ENCODE peak calls at places on chromosome 10, in five cellular contexts. One of them, this sample, is unnamed.

GRCh38 chr10:86968271-86968993 is at the start of gene ADIRF:
- DNase-seq in amniotic stem cell: no peak
- DNase-seq in stimulated activated CD4-positive, alpha-beta T cell treated with anti-CD3 and anti-CD28 coated beads, Interleukin-12 subunit alpha, Interleukin-12 subunit beta, amount 100 ng/mL, for 4 hours: no peak
- DNase-seq in NCI-H1417: no peak
- DNase-seq in naive B cell: no peak
- DNase-seq in this sample: peak; percentile 19

GRCh38 chr10:17835688-17836087 is 26.5 kb downstream of the MRC1 start:
- DNase-seq in amniotic stem cell: peak; percentile 68
- DNase-seq in stimulated activated CD4-positive, alpha-beta T cell treated with anti-CD3 and anti-CD28 coated beads, Interleukin-12 subunit alpha, Interleukin-12 subunit beta, amount 100 ng/mL, for 4 hours: no peak
- DNase-seq in NCI-H1417: no peak
- DNase-seq in naive B cell: no peak
- DNase-seq in this sample: no peak

GRCh38 chr10:11145498-11145855 is 127.8 kb downstream of the CELF2 start:
- DNase-seq in amniotic stem cell: no peak
- DNase-seq in stimulated activated CD4-positive, alpha-beta T cell treated with anti-CD3 and anti-CD28 coated beads, Interleukin-12 subunit alpha, Interleukin-12 subunit beta, amount 100 ng/mL, for 4 hours: peak; percentile 38
- DNase-seq in NCI-H1417: no peak
- DNase-seq in naive B cell: peak; percentile 54
- DNase-seq in this sample: peak; percentile 48

GRCh38 chr10:18542832-18543231 is 108.6 kb downstream of the NSUN6 start:
- DNase-seq in amniotic stem cell: no peak
- DNase-seq in stimulated activated CD4-positive, alpha-beta T cell treated with anti-CD3 and anti-CD28 coated beads, Interleukin-12 subunit alpha, Interleukin-12 subunit beta, amount 100 ng/mL, for 4 hours: no peak
- DNase-seq in NCI-H1417: no peak
- DNase-seq in naive B cell: no peak
- DNase-seq in this sample: no peak

GRCh38 chr10:112229096-112229495 is 45.5 kb upstream of the GPAM start:
- DNase-seq in amniotic stem cell: no peak
- DNase-seq in stimulated activated CD4-positive, alpha-beta T cell treated with anti-CD3 and anti-CD28 coated beads, Interleukin-12 subunit alpha, Interleukin-12 subunit beta, amount 100 ng/mL, for 4 hours: no peak
- DNase-seq in NCI-H1417: no peak
- DNase-seq in naive B cell: no peak
- DNase-seq in this sample: no peak

GRCh38 chr10:34780818-34781380 is 34.2 kb downstream of the PARD3 start:
- DNase-seq in amniotic stem cell: no peak
- DNase-seq in stimulated activated CD4-positive, alpha-beta T cell treated with anti-CD3 and anti-CD28 coated beads, Interleukin-12 subunit alpha, Interleukin-12 subunit beta, amount 100 ng/mL, for 4 hours: no peak
- DNase-seq in NCI-H1417: no peak
- DNase-seq in naive B cell: no peak
- DNase-seq in this sample: peak; percentile 52

GRCh38 chr10:124722812-124723783 is 21.1 kb downstream of the FAM53B start:
- DNase-seq in amniotic stem cell: no peak
- DNase-seq in stimulated activated CD4-positive, alpha-beta T cell treated with anti-CD3 and anti-CD28 coated beads, Interleukin-12 subunit alpha, Interleukin-12 subunit beta, amount 100 ng/mL, for 4 hours: no peak
- DNase-seq in NCI-H1417: no peak
- DNase-seq in naive B cell: peak; percentile 58
- DNase-seq in this sample: peak; percentile 89

GRCh38 chr10:69684020-69684980 is 54.3 kb downstream of the FAM241B start:
- DNase-seq in amniotic stem cell: no peak
- DNase-seq in stimulated activated CD4-positive, alpha-beta T cell treated with anti-CD3 and anti-CD28 coated beads, Interleukin-12 subunit alpha, Interleukin-12 subunit beta, amount 100 ng/mL, for 4 hours: no peak
- DNase-seq in NCI-H1417: no peak
- DNase-seq in naive B cell: no peak
- DNase-seq in this sample: no peak

GRCh38 chr10:72272689-72273409 is 875 bp upstream of the DDIT4 start:
- DNase-seq in amniotic stem cell: peak; percentile 96
- DNase-seq in stimulated activated CD4-positive, alpha-beta T cell treated with anti-CD3 and anti-CD28 coated beads, Interleukin-12 subunit alpha, Interleukin-12 subunit beta, amount 100 ng/mL, for 4 hours: no peak
- DNase-seq in NCI-H1417: peak; percentile 51
- DNase-seq in naive B cell: peak; percentile 35
- DNase-seq in this sample: peak; percentile 70

GRCh38 chr10:3566627-3567026 is 218.4 kb downstream of the KLF6 start:
- DNase-seq in amniotic stem cell: no peak
- DNase-seq in stimulated activated CD4-positive, alpha-beta T cell treated with anti-CD3 and anti-CD28 coated beads, Interleukin-12 subunit alpha, Interleukin-12 subunit beta, amount 100 ng/mL, for 4 hours: no peak
- DNase-seq in NCI-H1417: no peak
- DNase-seq in naive B cell: no peak
- DNase-seq in this sample: no peak

GRCh38 chr10:72762042-72762441 is 70.1 kb downstream of the MCU start:
- DNase-seq in amniotic stem cell: no peak
- DNase-seq in stimulated activated CD4-positive, alpha-beta T cell treated with anti-CD3 and anti-CD28 coated beads, Interleukin-12 subunit alpha, Interleukin-12 subunit beta, amount 100 ng/mL, for 4 hours: no peak
- DNase-seq in NCI-H1417: no peak
- DNase-seq in naive B cell: no peak
- DNase-seq in this sample: no peak

GRCh38 chr10:71697938-71698709 is 21.5 kb downstream of the C10orf105 start:
- DNase-seq in amniotic stem cell: no peak
- DNase-seq in stimulated activated CD4-positive, alpha-beta T cell treated with anti-CD3 and anti-CD28 coated beads, Interleukin-12 subunit alpha, Interleukin-12 subunit beta, amount 100 ng/mL, for 4 hours: peak; percentile 33
- DNase-seq in NCI-H1417: no peak
- DNase-seq in naive B cell: no peak
- DNase-seq in this sample: peak; percentile 74

GRCh38 chr10:24958701-24959392 is 6.4 kb upstream of the PRTFDC1 start:
- DNase-seq in amniotic stem cell: no peak
- DNase-seq in stimulated activated CD4-positive, alpha-beta T cell treated with anti-CD3 and anti-CD28 coated beads, Interleukin-12 subunit alpha, Interleukin-12 subunit beta, amount 100 ng/mL, for 4 hours: no peak
- DNase-seq in NCI-H1417: no peak
- DNase-seq in naive B cell: no peak
- DNase-seq in this sample: no peak

GRCh38 chr10:110138197-110138812 is 69.1 kb upstream of the MXI1 start:
- DNase-seq in amniotic stem cell: peak; percentile 1
- DNase-seq in stimulated activated CD4-positive, alpha-beta T cell treated with anti-CD3 and anti-CD28 coated beads, Interleukin-12 subunit alpha, Interleukin-12 subunit beta, amount 100 ng/mL, for 4 hours: no peak
- DNase-seq in NCI-H1417: peak; percentile 32
- DNase-seq in naive B cell: peak; percentile 79
- DNase-seq in this sample: peak; percentile 59

GRCh38 chr10:15333909-15334649 is 37.0 kb downstream of the FAM171A1 start:
- DNase-seq in amniotic stem cell: no peak
- DNase-seq in stimulated activated CD4-positive, alpha-beta T cell treated with anti-CD3 and anti-CD28 coated beads, Interleukin-12 subunit alpha, Interleukin-12 subunit beta, amount 100 ng/mL, for 4 hours: no peak
- DNase-seq in NCI-H1417: no peak
- DNase-seq in naive B cell: no peak
- DNase-seq in this sample: no peak

GRCh38 chr10:15451137-15452094 is 80.3 kb upstream of the FAM171A1 start:
- DNase-seq in amniotic stem cell: no peak
- DNase-seq in stimulated activated CD4-positive, alpha-beta T cell treated with anti-CD3 and anti-CD28 coated beads, Interleukin-12 subunit alpha, Interleukin-12 subunit beta, amount 100 ng/mL, for 4 hours: no peak
- DNase-seq in NCI-H1417: peak; percentile 52
- DNase-seq in naive B cell: no peak
- DNase-seq in this sample: no peak

GRCh38 chr10:132461103-132461682 is 64.2 kb downstream of the PWWP2B start:
- DNase-seq in amniotic stem cell: no peak
- DNase-seq in stimulated activated CD4-positive, alpha-beta T cell treated with anti-CD3 and anti-CD28 coated beads, Interleukin-12 subunit alpha, Interleukin-12 subunit beta, amount 100 ng/mL, for 4 hours: no peak
- DNase-seq in NCI-H1417: no peak
- DNase-seq in naive B cell: no peak
- DNase-seq in this sample: no peak

GRCh38 chr10:116538461-116538860 is 7.3 kb upstream of the PNLIP start:
- DNase-seq in amniotic stem cell: no peak
- DNase-seq in stimulated activated CD4-positive, alpha-beta T cell treated with anti-CD3 and anti-CD28 coated beads, Interleukin-12 subunit alpha, Interleukin-12 subunit beta, amount 100 ng/mL, for 4 hours: no peak
- DNase-seq in NCI-H1417: no peak
- DNase-seq in naive B cell: no peak
- DNase-seq in this sample: no peak

GRCh38 chr10:29588640-29589421 is 45.9 kb downstream of the SVIL start:
- DNase-seq in amniotic stem cell: peak; percentile 36
- DNase-seq in stimulated activated CD4-positive, alpha-beta T cell treated with anti-CD3 and anti-CD28 coated beads, Interleukin-12 subunit alpha, Interleukin-12 subunit beta, amount 100 ng/mL, for 4 hours: no peak
- DNase-seq in NCI-H1417: no peak
- DNase-seq in naive B cell: no peak
- DNase-seq in this sample: no peak

GRCh38 chr10:63331586-63331985 is 134.2 kb downstream of the JMJD1C start:
- DNase-seq in amniotic stem cell: no peak
- DNase-seq in stimulated activated CD4-positive, alpha-beta T cell treated with anti-CD3 and anti-CD28 coated beads, Interleukin-12 subunit alpha, Interleukin-12 subunit beta, amount 100 ng/mL, for 4 hours: no peak
- DNase-seq in NCI-H1417: no peak
- DNase-seq in naive B cell: no peak
- DNase-seq in this sample: no peak

GRCh38 chr10:71963351-71963755 is 842 bp upstream of the CHST3 start:
- DNase-seq in amniotic stem cell: no peak
- DNase-seq in stimulated activated CD4-positive, alpha-beta T cell treated with anti-CD3 and anti-CD28 coated beads, Interleukin-12 subunit alpha, Interleukin-12 subunit beta, amount 100 ng/mL, for 4 hours: no peak
- DNase-seq in NCI-H1417: no peak
- DNase-seq in naive B cell: no peak
- DNase-seq in this sample: no peak

GRCh38 chr10:17022898-17023297 is 106.7 kb downstream of the CUBN start:
- DNase-seq in amniotic stem cell: no peak
- DNase-seq in stimulated activated CD4-positive, alpha-beta T cell treated with anti-CD3 and anti-CD28 coated beads, Interleukin-12 subunit alpha, Interleukin-12 subunit beta, amount 100 ng/mL, for 4 hours: no peak
- DNase-seq in NCI-H1417: no peak
- DNase-seq in naive B cell: no peak
- DNase-seq in this sample: no peak

GRCh38 chr10:49629286-49629915 is 15.6 kb downstream of the CHAT start:
- DNase-seq in amniotic stem cell: no peak
- DNase-seq in stimulated activated CD4-positive, alpha-beta T cell treated with anti-CD3 and anti-CD28 coated beads, Interleukin-12 subunit alpha, Interleukin-12 subunit beta, amount 100 ng/mL, for 4 hours: no peak
- DNase-seq in NCI-H1417: no peak
- DNase-seq in naive B cell: no peak
- DNase-seq in this sample: no peak

GRCh38 chr10:63431962-63432797 is 33.6 kb downstream of the JMJD1C start:
- DNase-seq in amniotic stem cell: no peak
- DNase-seq in stimulated activated CD4-positive, alpha-beta T cell treated with anti-CD3 and anti-CD28 coated beads, Interleukin-12 subunit alpha, Interleukin-12 subunit beta, amount 100 ng/mL, for 4 hours: no peak
- DNase-seq in NCI-H1417: no peak
- DNase-seq in naive B cell: no peak
- DNase-seq in this sample: no peak

GRCh38 chr10:78248651-78249464 is 215.2 kb downstream of the RPS24 start:
- DNase-seq in amniotic stem cell: no peak
- DNase-seq in stimulated activated CD4-positive, alpha-beta T cell treated with anti-CD3 and anti-CD28 coated beads, Interleukin-12 subunit alpha, Interleukin-12 subunit beta, amount 100 ng/mL, for 4 hours: no peak
- DNase-seq in NCI-H1417: no peak
- DNase-seq in naive B cell: no peak
- DNase-seq in this sample: no peak

GRCh38 chr10:5953676-5954075 is 23.7 kb downstream of the IL15RA start:
- DNase-seq in amniotic stem cell: no peak
- DNase-seq in stimulated activated CD4-positive, alpha-beta T cell treated with anti-CD3 and anti-CD28 coated beads, Interleukin-12 subunit alpha, Interleukin-12 subunit beta, amount 100 ng/mL, for 4 hours: no peak
- DNase-seq in NCI-H1417: no peak
- DNase-seq in naive B cell: no peak
- DNase-seq in this sample: no peak

GRCh38 chr10:35574924-35575352 is 30.2 kb upstream of the GJD4 start:
- DNase-seq in amniotic stem cell: no peak
- DNase-seq in stimulated activated CD4-positive, alpha-beta T cell treated with anti-CD3 and anti-CD28 coated beads, Interleukin-12 subunit alpha, Interleukin-12 subunit beta, amount 100 ng/mL, for 4 hours: no peak
- DNase-seq in NCI-H1417: no peak
- DNase-seq in naive B cell: no peak
- DNase-seq in this sample: no peak

GRCh38 chr10:42960491-42961155 is 116.2 kb upstream of the RET start:
- DNase-seq in amniotic stem cell: no peak
- DNase-seq in stimulated activated CD4-positive, alpha-beta T cell treated with anti-CD3 and anti-CD28 coated beads, Interleukin-12 subunit alpha, Interleukin-12 subunit beta, amount 100 ng/mL, for 4 hours: no peak
- DNase-seq in NCI-H1417: no peak
- DNase-seq in naive B cell: no peak
- DNase-seq in this sample: no peak

GRCh38 chr10:62895058-62895457 is 78.9 kb upstream of the EGR2 start:
- DNase-seq in amniotic stem cell: no peak
- DNase-seq in stimulated activated CD4-positive, alpha-beta T cell treated with anti-CD3 and anti-CD28 coated beads, Interleukin-12 subunit alpha, Interleukin-12 subunit beta, amount 100 ng/mL, for 4 hours: no peak
- DNase-seq in NCI-H1417: no peak
- DNase-seq in naive B cell: no peak
- DNase-seq in this sample: no peak

GRCh38 chr10:60141916-60142559 is 235.7 kb upstream of the CCDC6 start:
- DNase-seq in amniotic stem cell: no peak
- DNase-seq in stimulated activated CD4-positive, alpha-beta T cell treated with anti-CD3 and anti-CD28 coated beads, Interleukin-12 subunit alpha, Interleukin-12 subunit beta, amount 100 ng/mL, for 4 hours: no peak
- DNase-seq in NCI-H1417: no peak
- DNase-seq in naive B cell: no peak
- DNase-seq in this sample: no peak

GRCh38 chr10:11793762-11794479 is 29.2 kb upstream of the PROSER2 start:
- DNase-seq in amniotic stem cell: peak; percentile 31
- DNase-seq in stimulated activated CD4-positive, alpha-beta T cell treated with anti-CD3 and anti-CD28 coated beads, Interleukin-12 subunit alpha, Interleukin-12 subunit beta, amount 100 ng/mL, for 4 hours: no peak
- DNase-seq in NCI-H1417: no peak
- DNase-seq in naive B cell: no peak
- DNase-seq in this sample: no peak

GRCh38 chr10:125795111-125795510 is 19.5 kb upstream of the MMP21 start:
- DNase-seq in amniotic stem cell: no peak
- DNase-seq in stimulated activated CD4-positive, alpha-beta T cell treated with anti-CD3 and anti-CD28 coated beads, Interleukin-12 subunit alpha, Interleukin-12 subunit beta, amount 100 ng/mL, for 4 hours: no peak
- DNase-seq in NCI-H1417: no peak
- DNase-seq in naive B cell: no peak
- DNase-seq in this sample: no peak

GRCh38 chr10:37701781-37702493 is 155.5 kb downstream of the ZNF248 start:
- DNase-seq in amniotic stem cell: no peak
- DNase-seq in stimulated activated CD4-positive, alpha-beta T cell treated with anti-CD3 and anti-CD28 coated beads, Interleukin-12 subunit alpha, Interleukin-12 subunit beta, amount 100 ng/mL, for 4 hours: no peak
- DNase-seq in NCI-H1417: no peak
- DNase-seq in naive B cell: no peak
- DNase-seq in this sample: no peak

GRCh38 chr10:63588436-63589180 is 67.4 kb downstream of the REEP3 start:
- DNase-seq in amniotic stem cell: no peak
- DNase-seq in stimulated activated CD4-positive, alpha-beta T cell treated with anti-CD3 and anti-CD28 coated beads, Interleukin-12 subunit alpha, Interleukin-12 subunit beta, amount 100 ng/mL, for 4 hours: no peak
- DNase-seq in NCI-H1417: no peak
- DNase-seq in naive B cell: no peak
- DNase-seq in this sample: no peak

GRCh38 chr10:74415440-74415839 is 264.4 kb downstream of the ADK start:
- DNase-seq in amniotic stem cell: no peak
- DNase-seq in stimulated activated CD4-positive, alpha-beta T cell treated with anti-CD3 and anti-CD28 coated beads, Interleukin-12 subunit alpha, Interleukin-12 subunit beta, amount 100 ng/mL, for 4 hours: no peak
- DNase-seq in NCI-H1417: no peak
- DNase-seq in naive B cell: no peak
- DNase-seq in this sample: no peak